ENCODE peak calls at places on chromosomes 11 and 22, in seven cellular contexts. T, H, J, A, Q, S and V are unnamed samples.

GRCh38 chr22:49884503-49885260 is 31.0 kb downstream of the ZBED4 start:
- DNase-seq in T (no peak), S (no peak), H (no peak), A (no peak), J (no peak), Q (no peak), V (no peak)

GRCh38 chr11:113881856-113882255 is 6.5 kb upstream of the USP28 start:
- DNase-seq in J (no peak), S (peak; percentile 94), H (no peak), A (no peak), Q (no peak), T (no peak), V (no peak)

GRCh38 chr11:122717264-122717867 is 61.8 kb downstream of the UBASH3B start:
- DNase-seq in T (no peak), J (no peak), H (no peak), Q (no peak), S (no peak), A (no peak), V (no peak)

GRCh38 chr22:42760806-42761565 is 40.3 kb upstream of the A4GALT start:
- DNase-seq in A (no peak), S (no peak), Q (no peak), J (no peak), T (no peak), H (no peak), V (no peak)

GRCh38 chr11:77046060-77046501 is 11.9 kb downstream of the B3GNT6 start:
- DNase-seq in T (peak; percentile 56), Q (no peak), J (peak; percentile 33), H (no peak), S (peak; percentile 50), A (peak; percentile 78), V (peak; percentile 56)

GRCh38 chr11:62588966-62589637 is 2.2 kb downstream of the TUT1 start:
- DNase-seq in J (peak; percentile 57), Q (no peak), H (no peak), A (no peak), S (no peak), T (peak; percentile 40), V (no peak)

GRCh38 chr11:90916706-90917105 is 693.9 kb upstream of the CHORDC1 start:
- DNase-seq in H (no peak), T (peak; percentile 38), J (no peak), A (no peak), S (peak; percentile 1), Q (no peak), V (no peak)

GRCh38 chr22:32932176-32932575 is 126.0 kb downstream of the SYN3 start:
- DNase-seq in Q (no peak), H (peak; percentile 56), S (peak; percentile 5), T (peak; percentile 7), A (no peak), J (peak; percentile 46), V (no peak)

GRCh38 chr11:33461726-33462125 is 204.5 kb downstream of the HIPK3 start:
- DNase-seq in S (peak; percentile 80), A (no peak), H (no peak), J (no peak), T (no peak), Q (no peak), V (no peak)

GRCh38 chr11:78635814-78636506 is 61.3 kb upstream of the NARS2 start:
- DNase-seq in H (no peak), A (no peak), T (no peak), J (no peak), Q (no peak), S (no peak), V (no peak)

GRCh38 chr11:11381471-11382100 is 28.5 kb upstream of the CSNK2A3 start:
- DNase-seq in S (no peak), J (no peak), T (no peak), H (no peak), A (no peak), Q (no peak), V (no peak)

GRCh38 chr11:11380883-11381282 is 27.8 kb upstream of the CSNK2A3 start:
- DNase-seq in S (no peak), J (no peak), H (no peak), A (no peak), T (no peak), Q (no peak), V (no peak)

GRCh38 chr11:11384829-11385228 is 31.8 kb upstream of the CSNK2A3 start:
- DNase-seq in T (no peak), H (no peak), Q (no peak), J (no peak), A (no peak), S (no peak), V (no peak)

GRCh38 chr11:11383995-11384394 is 30.9 kb upstream of the CSNK2A3 start:
- DNase-seq in A (no peak), T (no peak), J (no peak), H (no peak), Q (no peak), S (peak; percentile 51), V (no peak)

DNA sequence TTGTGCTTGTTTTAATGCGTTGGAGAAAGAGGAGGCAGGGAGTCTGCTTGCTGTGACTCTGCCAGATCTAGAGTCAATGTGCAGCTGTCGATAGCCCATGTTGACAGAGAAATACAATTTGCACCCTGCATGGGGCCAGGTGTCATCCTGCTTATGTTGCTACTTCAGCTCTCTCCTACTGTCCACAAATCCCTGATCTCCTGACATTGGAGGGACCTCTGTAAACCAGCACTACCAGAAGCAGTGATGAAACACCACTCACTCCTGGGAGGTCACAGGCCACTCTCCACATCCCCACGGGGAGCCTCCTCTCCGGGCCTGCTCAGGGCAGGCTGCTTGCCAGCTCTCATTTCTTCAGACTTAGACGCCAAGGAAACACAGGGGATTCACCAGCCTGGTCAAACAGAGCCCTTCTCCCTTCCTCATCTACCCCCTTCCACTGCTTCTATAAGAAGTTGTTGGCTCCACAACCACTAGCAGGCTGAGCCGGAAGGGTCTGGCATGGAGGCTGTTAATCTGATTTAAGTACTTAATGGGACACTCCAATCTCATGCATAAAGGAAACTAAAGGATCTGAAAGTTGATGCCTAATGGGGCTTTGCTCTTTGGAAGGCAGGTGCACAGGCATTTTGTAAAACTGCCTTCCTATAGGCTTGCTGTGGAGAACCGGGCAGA is 29.9 kb upstream of the CSNK2A3 start:
- DNase-seq in S (no peak), A (no peak), J (peak; percentile 38), Q (no peak), T (no peak), H (no peak), V (no peak)
- H3K79me1 ChIP-seq in S (no peaks in the 10 kb centered on the region), A (no peaks in the 10 kb centered on the region), J (no peaks in the 10 kb centered on the region), Q (no peaks in the 10 kb centered on the region), T (no peaks in the 10 kb centered on the region), H (no peaks in the 10 kb centered on the region), V (no peaks in the 10 kb centered on the region)

GRCh38 chr22:45013138-45013537 is 3.3 kb upstream of the PHF21B start:
- DNase-seq in J (no peak), Q (no peak), H (no peak), S (no peak), A (no peak), T (no peak), V (no peak)
- H3K79me1 ChIP-seq in J (no peaks in the 10 kb centered on the region), Q (no peaks in the 10 kb centered on the region), H (no peaks in the 10 kb centered on the region), S (peaks cover 6% of the 10 kb centered on the region), A (no peaks in the 10 kb centered on the region), T (no peaks in the 10 kb centered on the region), V (no peaks in the 10 kb centered on the region)

DNA sequence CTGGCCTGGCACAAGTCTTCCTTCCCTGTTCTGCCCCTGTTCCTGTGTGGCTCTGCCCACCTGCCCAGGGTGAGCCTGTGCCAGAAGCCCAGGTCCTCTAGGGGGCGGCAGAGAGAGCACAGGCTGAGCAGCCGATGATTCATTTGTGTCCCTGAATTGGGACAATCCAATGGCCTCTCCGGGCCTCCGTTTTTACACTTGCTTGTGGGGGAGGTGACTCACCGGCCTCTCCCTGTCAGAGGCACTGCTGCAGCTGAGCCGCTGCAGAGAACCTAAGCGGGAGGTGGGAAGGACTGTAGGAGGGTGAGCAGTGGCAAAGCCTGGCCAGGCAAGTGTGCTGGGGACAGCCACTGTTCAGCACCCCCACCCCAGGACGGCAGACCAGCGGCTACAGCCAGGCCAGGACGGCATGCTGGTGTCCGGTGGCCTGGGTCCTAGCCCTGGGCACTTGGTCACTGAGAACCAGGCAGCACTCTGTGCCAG is 65.2 kb upstream of the LMO1 start:
- DNase-seq in J (peak; percentile 90), Q (peak; percentile 72), T (peak; percentile 97), S (peak; percentile 96), A (peak; percentile 94), H (peak; percentile 75), V (peak; percentile 86)
- H3K79me1 ChIP-seq in J (no peaks in the 10 kb centered on the region), Q (no peaks in the 10 kb centered on the region), T (no peaks in the 10 kb centered on the region), S (no peaks in the 10 kb centered on the region), A (no peaks in the 10 kb centered on the region), H (no peaks in the 10 kb centered on the region), V (no peaks in the 10 kb centered on the region)

GRCh38 chr22:17999851-18000250 is 24.5 kb downstream of the MICAL3 start:
- DNase-seq in T (no peak), H (no peak), S (peak; percentile 75), A (no peak), Q (no peak), J (no peak), V (no peak)
- H3K79me1 ChIP-seq in T (peaks cover 12% of the 10 kb centered on the region), H (peaks cover 20% of the 10 kb centered on the region), S (peaks cover 7% of the 10 kb centered on the region), A (no peaks in the 10 kb centered on the region), Q (peaks cover under 1% of the 10 kb centered on the region), J (peaks cover 10% of the 10 kb centered on the region), V (peaks cover 9% of the 10 kb centered on the region)

GRCh38 chr11:71266114-71266833 is 13.9 kb upstream of the SHANK2 start:
- DNase-seq in Q (no peak), A (peak; percentile 89), T (peak; percentile 79), H (no peak), S (peak; percentile 88), J (no peak), V (no peak)
- H3K79me1 ChIP-seq in Q (no peaks in the 10 kb centered on the region), A (no peaks in the 10 kb centered on the region), T (no peaks in the 10 kb centered on the region), H (no peaks in the 10 kb centered on the region), S (no peaks in the 10 kb centered on the region), J (no peaks in the 10 kb centered on the region), V (no peaks in the 10 kb centered on the region)

GRCh38 chr11:45247433-45247832 is 38.7 kb downstream of the SYT13 start:
- DNase-seq in S (no peak), J (no peak), A (no peak), H (no peak), T (no peak), Q (no peak), V (no peak)

GRCh38 chr11:45248501-45249011 is 37.6 kb downstream of the SYT13 start:
- DNase-seq in H (no peak), S (no peak), Q (no peak), J (no peak), T (no peak), A (no peak), V (no peak)

GRCh38 chr11:45245237-45246045 is 40.7 kb downstream of the SYT13 start:
- DNase-seq in J (no peak), S (no peak), H (no peak), Q (no peak), T (no peak), A (no peak), V (no peak)

GRCh38 chr11:45243931-45244330 is 42.2 kb downstream of the SYT13 start:
- DNase-seq in A (no peak), Q (no peak), S (no peak), T (no peak), J (no peak), H (no peak), V (no peak)

GRCh38 chr11:45246241-45246640 is 39.9 kb downstream of the SYT13 start:
- DNase-seq in A (no peak), S (no peak), J (no peak), Q (no peak), T (no peak), H (no peak), V (no peak)
- H3K79me1 ChIP-seq in A (no peaks in the 10 kb centered on the region), S (no peaks in the 10 kb centered on the region), J (no peaks in the 10 kb centered on the region), Q (no peaks in the 10 kb centered on the region), T (no peaks in the 10 kb centered on the region), H (no peaks in the 10 kb centered on the region), V (no peaks in the 10 kb centered on the region)

GRCh38 chr11:95684170-95684569 is 105.4 kb downstream of the FAM76B start:
- DNase-seq in A (no peak), H (no peak), Q (no peak), T (no peak), J (no peak), S (no peak), V (no peak)
- H3K79me1 ChIP-seq in A (no peaks in the 10 kb centered on the region), H (no peaks in the 10 kb centered on the region), Q (no peaks in the 10 kb centered on the region), T (no peaks in the 10 kb centered on the region), J (no peaks in the 10 kb centered on the region), S (no peaks in the 10 kb centered on the region), V (no peaks in the 10 kb centered on the region)